ENCODE peak calls at places on chromosomes 6 and 20, in seven cellular contexts. One of them, this sample, is unnamed.
A peak's percentile ranks its signal among the peaks of the same experiment; 100 is the strongest.

GRCh38 chr6:45466686-45467085 is 89.0 kb upstream of the SUPT3H start:
- DNase-seq in A549: no peak
- DNase-seq in cardiac muscle cell: no peak
- DNase-seq in right cardiac atrium: no peak
- DNase-seq in heart right ventricle: no peak
- DNase-seq in tibial artery: no peak
- DNase-seq in prostate gland: no peak
- DNase-seq in this sample: no peak

GRCh38 chr20:402898-403581 is 5.1 kb upstream of the RBCK1 start:
- DNase-seq in A549: no peak
- DNase-seq in cardiac muscle cell: no peak
- DNase-seq in right cardiac atrium: no peak
- DNase-seq in heart right ventricle: no peak
- DNase-seq in tibial artery: peak; percentile 42
- DNase-seq in prostate gland: no peak
- DNase-seq in this sample: no peak

GRCh38 chr6:19153270-19153980 is 683.7 kb upstream of the ID4 start:
- DNase-seq in A549: no peak
- DNase-seq in cardiac muscle cell: no peak
- DNase-seq in right cardiac atrium: peak; percentile 35
- DNase-seq in heart right ventricle: no peak
- DNase-seq in tibial artery: peak; percentile 66
- DNase-seq in prostate gland: no peak
- DNase-seq in this sample: no peak

GRCh38 chr20:47971321-47971781 is 186.1 kb upstream of the SULF2 start:
- DNase-seq in A549: no peak
- DNase-seq in cardiac muscle cell: no peak
- DNase-seq in right cardiac atrium: no peak
- DNase-seq in heart right ventricle: no peak
- DNase-seq in tibial artery: no peak
- DNase-seq in prostate gland: no peak
- DNase-seq in this sample: no peak

GRCh38 chr6:84762220-84762940 is 2.0 kb downstream of the TBX18 start:
- DNase-seq in A549: peak; percentile 68
- DNase-seq in cardiac muscle cell: peak; percentile 52
- DNase-seq in right cardiac atrium: peak; percentile 77
- DNase-seq in heart right ventricle: peak; percentile 22
- DNase-seq in tibial artery: peak; percentile 66
- DNase-seq in prostate gland: no peak
- DNase-seq in this sample: no peak

GRCh38 chr20:51958636-51959542 is 156.6 kb upstream of the SALL4 start:
- DNase-seq in A549: no peak
- DNase-seq in cardiac muscle cell: no peak
- DNase-seq in right cardiac atrium: no peak
- DNase-seq in heart right ventricle: no peak
- DNase-seq in tibial artery: no peak
- DNase-seq in prostate gland: no peak
- DNase-seq in this sample: no peak

GRCh38 chr20:568097-568864 is 24.7 kb upstream of the CSNK2A1 start:
- DNase-seq in A549: no peak
- DNase-seq in cardiac muscle cell: peak; percentile 69
- DNase-seq in right cardiac atrium: peak; percentile 68
- DNase-seq in heart right ventricle: peak; percentile 67
- DNase-seq in tibial artery: no peak
- DNase-seq in prostate gland: no peak
- DNase-seq in this sample: no peak

GRCh38 chr6:42781811-42782688 is at the start of gene BICRAL:
- DNase-seq in A549: peak; percentile 69
- DNase-seq in cardiac muscle cell: peak; percentile 75
- DNase-seq in right cardiac atrium: peak; percentile 84
- DNase-seq in heart right ventricle: peak; percentile 67
- DNase-seq in tibial artery: peak; percentile 82
- DNase-seq in prostate gland: peak; percentile 59
- DNase-seq in this sample: peak; percentile 82

GRCh38 chr6:55726144-55726543 is 147.2 kb upstream of the HMGCLL1 start:
- DNase-seq in A549: no peak
- DNase-seq in cardiac muscle cell: no peak
- DNase-seq in right cardiac atrium: no peak
- DNase-seq in heart right ventricle: no peak
- DNase-seq in tibial artery: no peak
- DNase-seq in prostate gland: peak; percentile 56
- DNase-seq in this sample: no peak

GRCh38 chr6:67839818-67840217 is 795.3 kb upstream of the ADGRB3 start:
- DNase-seq in A549: no peak
- DNase-seq in cardiac muscle cell: no peak
- DNase-seq in right cardiac atrium: no peak
- DNase-seq in heart right ventricle: no peak
- DNase-seq in tibial artery: no peak
- DNase-seq in prostate gland: no peak
- DNase-seq in this sample: no peak

GRCh38 chr6:13099771-13100170 is 228.6 kb downstream of the TBC1D7 start:
- DNase-seq in A549: no peak
- DNase-seq in cardiac muscle cell: no peak
- DNase-seq in right cardiac atrium: no peak
- DNase-seq in heart right ventricle: no peak
- DNase-seq in tibial artery: no peak
- DNase-seq in prostate gland: no peak
- DNase-seq in this sample: no peak

GRCh38 chr6:39804666-39805065 is 12.5 kb downstream of the DAAM2 start:
- DNase-seq in A549: no peak
- DNase-seq in cardiac muscle cell: no peak
- DNase-seq in right cardiac atrium: no peak
- DNase-seq in heart right ventricle: no peak
- DNase-seq in tibial artery: no peak
- DNase-seq in prostate gland: no peak
- DNase-seq in this sample: no peak

GRCh38 chr6:39226606-39227300 is 2.5 kb downstream of the KCNK5 start:
- DNase-seq in A549: no peak
- DNase-seq in cardiac muscle cell: no peak
- DNase-seq in right cardiac atrium: no peak
- DNase-seq in heart right ventricle: no peak
- DNase-seq in tibial artery: no peak
- DNase-seq in prostate gland: no peak
- DNase-seq in this sample: no peak

GRCh38 chr20:54623923-54624569 is 148.7 kb downstream of the DOK5 start:
- DNase-seq in A549: no peak
- DNase-seq in cardiac muscle cell: no peak
- DNase-seq in right cardiac atrium: no peak
- DNase-seq in heart right ventricle: no peak
- DNase-seq in tibial artery: no peak
- DNase-seq in prostate gland: no peak
- DNase-seq in this sample: no peak

GRCh38 chr6:52538921-52539354 is 37.9 kb downstream of the TRAM2 start:
- DNase-seq in A549: no peak
- DNase-seq in cardiac muscle cell: no peak
- DNase-seq in right cardiac atrium: no peak
- DNase-seq in heart right ventricle: no peak
- DNase-seq in tibial artery: no peak
- DNase-seq in prostate gland: no peak
- DNase-seq in this sample: no peak

GRCh38 chr6:30655743-30656094 is 8.8 kb downstream of the C6orf136 start:
- DNase-seq in A549: no peak
- DNase-seq in cardiac muscle cell: no peak
- DNase-seq in right cardiac atrium: no peak
- DNase-seq in heart right ventricle: no peak
- DNase-seq in tibial artery: no peak
- DNase-seq in prostate gland: no peak
- DNase-seq in this sample: no peak

GRCh38 chr20:42906120-42906519 is 283.6 kb downstream of the PTPRT start:
- DNase-seq in A549: no peak
- DNase-seq in cardiac muscle cell: no peak
- DNase-seq in right cardiac atrium: no peak
- DNase-seq in heart right ventricle: no peak
- DNase-seq in tibial artery: no peak
- DNase-seq in prostate gland: no peak
- DNase-seq in this sample: no peak

GRCh38 chr6:11337306-11337705 is 104.8 kb upstream of the NEDD9 start:
- DNase-seq in A549: no peak
- DNase-seq in cardiac muscle cell: no peak
- DNase-seq in right cardiac atrium: no peak
- DNase-seq in heart right ventricle: no peak
- DNase-seq in tibial artery: no peak
- DNase-seq in prostate gland: no peak
- DNase-seq in this sample: no peak

GRCh38 chr6:5764401-5764955 is 242.2 kb downstream of the NRN1 start:
- DNase-seq in A549: no peak
- DNase-seq in cardiac muscle cell: no peak
- DNase-seq in right cardiac atrium: peak; percentile 61
- DNase-seq in heart right ventricle: no peak
- DNase-seq in tibial artery: peak; percentile 90
- DNase-seq in prostate gland: no peak
- DNase-seq in this sample: no peak

GRCh38 chr6:134537146-134537555 is 219.2 kb upstream of the SGK1 start:
- DNase-seq in A549: peak; percentile 86
- DNase-seq in cardiac muscle cell: no peak
- DNase-seq in right cardiac atrium: no peak
- DNase-seq in heart right ventricle: no peak
- DNase-seq in tibial artery: no peak
- DNase-seq in prostate gland: no peak
- DNase-seq in this sample: no peak

GRCh38 chr6:11215773-11216172 is 16.7 kb downstream of the NEDD9 start:
- DNase-seq in A549: peak; percentile 29
- DNase-seq in cardiac muscle cell: no peak
- DNase-seq in right cardiac atrium: no peak
- DNase-seq in heart right ventricle: no peak
- DNase-seq in tibial artery: no peak
- DNase-seq in prostate gland: peak; percentile 46
- DNase-seq in this sample: no peak

GRCh38 chr6:108661982-108662381 is 101.3 kb downstream of the FOXO3 start:
- DNase-seq in A549: no peak
- DNase-seq in cardiac muscle cell: no peak
- DNase-seq in right cardiac atrium: no peak
- DNase-seq in heart right ventricle: no peak
- DNase-seq in tibial artery: no peak
- DNase-seq in prostate gland: no peak
- DNase-seq in this sample: no peak

DNA sequence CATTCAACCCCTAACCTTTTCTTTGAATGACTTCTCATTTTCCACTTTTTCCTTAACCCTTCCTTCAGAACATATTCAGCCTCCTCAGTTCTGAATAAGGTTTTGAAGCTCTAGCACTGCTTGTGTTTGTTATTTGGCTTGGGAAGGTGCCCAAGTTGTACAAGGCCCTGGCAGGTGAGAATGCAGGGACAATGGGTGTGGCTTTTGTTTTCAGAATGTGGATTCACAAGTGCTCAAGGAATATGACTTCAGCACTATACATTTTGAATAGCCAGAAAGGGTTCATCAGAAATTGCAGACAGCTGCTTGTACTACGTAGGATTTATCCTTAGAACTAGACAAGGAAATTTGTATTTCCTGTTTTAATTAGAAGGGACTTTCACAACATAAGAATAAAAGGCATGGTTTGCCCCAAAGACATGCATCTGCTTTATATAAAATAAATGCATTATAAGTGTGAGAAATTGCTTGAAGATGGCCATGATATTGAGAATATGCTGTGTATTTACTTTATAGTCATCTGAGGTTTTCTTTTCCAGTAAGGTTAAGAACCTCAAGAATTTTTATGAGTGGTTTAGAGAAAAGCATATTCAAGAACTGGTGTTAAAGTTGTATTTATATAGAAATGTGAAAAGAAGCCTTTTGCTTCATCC is 29.3 kb upstream of the PRDM1 start:
- DNase-seq in A549: no peak
- DNase-seq in cardiac muscle cell: no peak
- DNase-seq in right cardiac atrium: no peak
- DNase-seq in heart right ventricle: no peak
- DNase-seq in tibial artery: no peak
- DNase-seq in prostate gland: peak; percentile 50
- DNase-seq in this sample: no peak
- H3K4me3 ChIP-seq in A549: no peak overlapping the region
- H3K4me3 ChIP-seq in cardiac muscle cell: no peak overlapping the region
- H3K4me3 ChIP-seq in right cardiac atrium: no peak overlapping the region
- H3K4me3 ChIP-seq in heart right ventricle: no peak overlapping the region
- H3K4me3 ChIP-seq in tibial artery: no peak overlapping the region
- H3K4me3 ChIP-seq in prostate gland: no peak overlapping the region
- H3K4me3 ChIP-seq in this sample: peak overlapping the region; percentile 68

GRCh38 chr20:19996970-19997369 is 20.2 kb upstream of the NAA20 start:
- DNase-seq in A549: no peak
- DNase-seq in cardiac muscle cell: no peak
- DNase-seq in right cardiac atrium: no peak
- DNase-seq in heart right ventricle: no peak
- DNase-seq in tibial artery: no peak
- DNase-seq in prostate gland: peak; percentile 38
- DNase-seq in this sample: no peak
- H3K4me1 ChIP-seq in A549: peaks cover 35% of the 10 kb centered on the region
- H3K4me1 ChIP-seq in cardiac muscle cell: peaks cover 29% of the 10 kb centered on the region
- H3K4me1 ChIP-seq in right cardiac atrium: peaks cover 16% of the 10 kb centered on the region
- H3K4me1 ChIP-seq in heart right ventricle: peaks cover 35% of the 10 kb centered on the region
- H3K4me1 ChIP-seq in tibial artery: peaks cover 42% of the 10 kb centered on the region
- H3K4me1 ChIP-seq in prostate gland: peaks cover 16% of the 10 kb centered on the region
- H3K4me1 ChIP-seq in this sample: no peaks in the 10 kb centered on the region

GRCh38 chr6:73644941-73645591 is 8.7 kb downstream of the SLC17A5 start:
- DNase-seq in A549: no peak
- DNase-seq in cardiac muscle cell: no peak
- DNase-seq in right cardiac atrium: no peak
- DNase-seq in heart right ventricle: no peak
- DNase-seq in tibial artery: no peak
- DNase-seq in prostate gland: no peak
- DNase-seq in this sample: no peak
- H3K4me3 ChIP-seq in A549: peak overlapping the region; percentile 41
- H3K4me3 ChIP-seq in cardiac muscle cell: peak overlapping the region; percentile 9
- H3K4me3 ChIP-seq in right cardiac atrium: peak overlapping the region; percentile 26
- H3K4me3 ChIP-seq in heart right ventricle: peak overlapping the region; percentile 53
- H3K4me3 ChIP-seq in tibial artery: peak overlapping the region; percentile 47
- H3K4me3 ChIP-seq in prostate gland: peak overlapping the region; percentile 27
- H3K4me3 ChIP-seq in this sample: peak overlapping the region; percentile 61

GRCh38 chr6:33740794-33741193 is 5.9 kb downstream of the IP6K3 start:
- DNase-seq in A549: no peak
- DNase-seq in cardiac muscle cell: no peak
- DNase-seq in right cardiac atrium: peak; percentile 18
- DNase-seq in heart right ventricle: no peak
- DNase-seq in tibial artery: no peak
- DNase-seq in prostate gland: no peak
- DNase-seq in this sample: no peak

GRCh38 chr6:33744001-33744848 is 2.5 kb downstream of the IP6K3 start:
- DNase-seq in A549: peak; percentile 59
- DNase-seq in cardiac muscle cell: peak; percentile 79
- DNase-seq in right cardiac atrium: peak; percentile 87
- DNase-seq in heart right ventricle: peak; percentile 62
- DNase-seq in tibial artery: peak; percentile 75
- DNase-seq in prostate gland: peak; percentile 85
- DNase-seq in this sample: peak; percentile 68

GRCh38 chr6:33742092-33742491 is 4.6 kb downstream of the IP6K3 start:
- DNase-seq in A549: no peak
- DNase-seq in cardiac muscle cell: no peak
- DNase-seq in right cardiac atrium: peak; percentile 42
- DNase-seq in heart right ventricle: no peak
- DNase-seq in tibial artery: no peak
- DNase-seq in prostate gland: no peak
- DNase-seq in this sample: no peak

GRCh38 chr6:33744895-33745546 is 1.7 kb downstream of the IP6K3 start:
- DNase-seq in A549: no peak
- DNase-seq in cardiac muscle cell: no peak
- DNase-seq in right cardiac atrium: no peak
- DNase-seq in heart right ventricle: no peak
- DNase-seq in tibial artery: no peak
- DNase-seq in prostate gland: peak; percentile 90
- DNase-seq in this sample: no peak

GRCh38 chr6:33742837-33743236 is 3.9 kb downstream of the IP6K3 start:
- DNase-seq in A549: no peak
- DNase-seq in cardiac muscle cell: no peak
- DNase-seq in right cardiac atrium: peak; percentile 37
- DNase-seq in heart right ventricle: no peak
- DNase-seq in tibial artery: no peak
- DNase-seq in prostate gland: no peak
- DNase-seq in this sample: no peak
- H3K4me1 ChIP-seq in A549: peaks cover 27% of the 10 kb centered on the region
- H3K4me1 ChIP-seq in cardiac muscle cell: peaks cover 33% of the 10 kb centered on the region
- H3K4me1 ChIP-seq in right cardiac atrium: peaks cover 5% of the 10 kb centered on the region
- H3K4me1 ChIP-seq in heart right ventricle: peaks cover 14% of the 10 kb centered on the region
- H3K4me1 ChIP-seq in tibial artery: peaks cover 22% of the 10 kb centered on the region
- H3K4me1 ChIP-seq in prostate gland: peaks cover 26% of the 10 kb centered on the region
- H3K4me1 ChIP-seq in this sample: no peaks in the 10 kb centered on the region

GRCh38 chr6:4093288-4093687 is 14.4 kb upstream of the FAM217A start:
- DNase-seq in A549: no peak
- DNase-seq in cardiac muscle cell: no peak
- DNase-seq in right cardiac atrium: no peak
- DNase-seq in heart right ventricle: no peak
- DNase-seq in tibial artery: no peak
- DNase-seq in prostate gland: no peak
- DNase-seq in this sample: no peak
- H3K4me3 ChIP-seq in A549: no peak overlapping the region
- H3K4me3 ChIP-seq in cardiac muscle cell: no peak overlapping the region
- H3K4me3 ChIP-seq in right cardiac atrium: no peak overlapping the region
- H3K4me3 ChIP-seq in heart right ventricle: no peak overlapping the region
- H3K4me3 ChIP-seq in tibial artery: no peak overlapping the region
- H3K4me3 ChIP-seq in prostate gland: no peak overlapping the region
- H3K4me3 ChIP-seq in this sample: no peak overlapping the region

This sample was measured in CD4-positive, CD25-positive, alpha-beta regulatory T cell.